ENCODE peak calls at places on chromosomes 2 and 18, in seven cellular contexts. Z is GM04504; N is activated CD4-positive, alpha-beta memory T cell treated with anti-CD3 and anti-CD28 coated beads, Interleukin-2, amount 10 ng/mL, durations not matched to agents 7 days and 5 days; D is GM13976; H is mesothelial cell of epicardium; M is T1000; I is AG09319. F is an unnamed sample.

GRCh38 chr2:9741110-9741509 is 102.2 kb upstream of the TAF1B start:
- DNase-seq in Z (no peak), N (no peak), D (no peak), H (no peak), I (no peak), M (no peak), F (no peak)

GRCh38 chr2:239026711-239027430 is 179.0 kb downstream of the TWIST2 start:
- DNase-seq in Z (no peak), M (no peak), D (no peak), I (no peak), N (no peak), H (no peak), F (no peak)

GRCh38 chr2:172639823-172640222 is 83.9 kb downstream of the PDK1 start:
- DNase-seq in D (no peak), H (no peak), Z (peak; percentile 60), N (no peak), I (peak; percentile 61), M (no peak), F (no peak)

GRCh38 chr2:163155279-163155883 is 316.8 kb upstream of the KCNH7 start:
- DNase-seq in M (no peak), H (no peak), D (peak; percentile 30), I (no peak), Z (peak; percentile 6), N (no peak), F (no peak)

GRCh38 chr2:235747868-235748144 is 254.0 kb downstream of the AGAP1 start:
- DNase-seq in D (no peak), I (no peak), M (no peak), Z (no peak), N (no peak), H (no peak), F (no peak)

GRCh38 chr18:62281684-62282083 is 43.4 kb upstream of the TNFRSF11A start:
- DNase-seq in M (no peak), N (no peak), I (peak; percentile 18), D (no peak), H (no peak), Z (peak; percentile 69), F (no peak)

GRCh38 chr18:76459687-76460350 is 35.2 kb downstream of the ZNF516 start:
- DNase-seq in I (peak; percentile 97), M (peak; percentile 83), Z (peak; percentile 99), N (peak; percentile 1), H (no peak), D (no peak), F (no peak)

GRCh38 chr2:43011142-43011491 is 215.3 kb downstream of the ZFP36L2 start:
- DNase-seq in D (no peak), H (no peak), M (no peak), N (no peak), I (no peak), Z (no peak), F (no peak)

GRCh38 chr2:25587361-25587760 is 86.0 kb downstream of the DTNB start:
- DNase-seq in I (no peak), M (no peak), Z (no peak), D (peak; percentile 32), N (peak; percentile 31), H (no peak), F (no peak)

GRCh38 chr2:180715044-180715443 is 265.4 kb upstream of the UBE2E3 start:
- DNase-seq in Z (no peak), I (no peak), M (no peak), H (no peak), N (no peak), D (no peak), F (no peak)

GRCh38 chr18:25830787-25831186 is 259.6 kb downstream of the SS18 start:
- DNase-seq in N (no peak), I (peak; percentile 36), D (no peak), M (no peak), Z (peak; percentile 61), H (no peak), F (no peak)

GRCh38 chr2:233486778-233487552 is 79.6 kb downstream of the USP40 start:
- DNase-seq in M (no peak), Z (peak; percentile 37), H (no peak), I (peak; percentile 55), N (no peak), D (peak; percentile 4), F (no peak)

GRCh38 chr2:53715568-53715967 is 52.0 kb upstream of the CHAC2 start:
- DNase-seq in N (no peak), Z (no peak), H (no peak), I (no peak), M (no peak), D (no peak), F (no peak)

F was measured in GM19239.